ENCODE peak calls at places on chromosomes 5 and 9, in eight cellular contexts. F is stimulated activated CD4-positive, alpha-beta T cell treated with anti-CD3 and anti-CD28 coated beads, Interleukin-2, amount 100 ng/mL, for 4 hours; A is CD4-positive, alpha-beta T cell; W is cardiac fibroblast; C is AG20443; T is OCI-LY7; L is WTC11; N is activated T-helper 9 cell treated with anti-CD3 and anti-CD28 coated beads, Interleukin-2, amount 50 U/mL, for 16 hours. S is an unnamed sample.
A peak's percentile ranks its signal among the peaks of the same experiment; 100 is the strongest.

GRCh38 chr9:136333486-136333885 is 6.1 kb downstream of the GPSM1 start:
- DNase-seq in W (no peak), T (no peak), C (no peak), N (no peak), F (no peak), A (no peak), L (no peak), S (no peak)

GRCh38 chr9:99831857-99832557 is 10.3 kb downstream of the NR4A3 start:
- DNase-seq in F (no peak), L (no peak), W (no peak), A (no peak), C (no peak), T (no peak), N (no peak), S (no peak)

GRCh38 chr5:54663876-54664275 is 146.3 kb downstream of the SNX18 start:
- DNase-seq in L (no peak), T (no peak), W (peak; percentile 92), F (no peak), N (no peak), C (peak; percentile 76), A (no peak), S (peak; percentile 31)

GRCh38 chr9:36867672-36868471 is 166.2 kb downstream of the PAX5 start:
- DNase-seq in N (no peak), C (no peak), F (no peak), L (no peak), T (no peak), A (no peak), W (no peak), S (no peak)

GRCh38 chr9:22452415-22453010 is 5.9 kb downstream of the DMRTA1 start:
- DNase-seq in C (peak; percentile 12), A (peak; percentile 20), L (peak; percentile 39), N (peak; percentile 8), T (peak; percentile 53), F (peak; percentile 18), W (peak; percentile 48), S (peak; percentile 11)

GRCh38 chr5:65198777-65199120 is 283.0 kb downstream of the ADAMTS6 start:
- DNase-seq in A (no peak), W (peak; percentile 83), T (no peak), N (no peak), C (peak; percentile 80), L (no peak), F (no peak), S (peak; percentile 56)

GRCh38 chr5:111755264-111755941 is 1.6 kb downstream of the NREP start:
- DNase-seq in N (no peak), W (no peak), C (no peak), T (no peak), L (no peak), A (no peak), F (no peak), S (no peak)

GRCh38 chr9:3912817-3913216 is 387.0 kb upstream of the RFX3 start:
- DNase-seq in N (no peak), L (no peak), W (peak; percentile 32), A (no peak), F (no peak), C (peak; percentile 31), T (no peak), S (no peak)

GRCh38 chr5:72280655-72281069 is 39.4 kb downstream of the MRPS27 start:
- DNase-seq in W (peak; percentile 70), C (peak; percentile 62), F (no peak), A (no peak), L (no peak), N (no peak), T (no peak), S (peak; percentile 41)

GRCh38 chr5:178467261-178468195 is 122.7 kb downstream of the COL23A1 start:
- DNase-seq in W (peak; percentile 23), F (no peak), T (no peak), C (peak; percentile 65), A (no peak), L (no peak), N (no peak), S (peak; percentile 65)

GRCh38 chr9:98755006-98755618 is 41.2 kb downstream of the ANKS6 start:
- DNase-seq in T (no peak), N (no peak), A (no peak), C (no peak), F (no peak), W (no peak), L (no peak), S (no peak)

GRCh38 chr5:61028382-61028781 is 83.4 kb downstream of the NDUFAF2 start:
- DNase-seq in L (no peak), A (no peak), T (no peak), N (no peak), F (no peak), C (no peak), W (no peak), S (no peak)

GRCh38 chr5:111252799-111253564 is 28.8 kb downstream of the CAMK4 start:
- DNase-seq in N (no peak), F (no peak), C (no peak), L (no peak), W (no peak), T (peak; percentile 44), A (no peak), S (no peak)

GRCh38 chr5:38715671-38716070 is 130.1 kb upstream of the OSMR start:
- DNase-seq in F (no peak), W (no peak), T (no peak), L (no peak), C (no peak), A (no peak), N (no peak), S (no peak)

GRCh38 chr5:139133237-139133636 is 64.9 kb downstream of the SIL1 start:
- DNase-seq in F (no peak), L (no peak), C (no peak), T (no peak), A (no peak), W (no peak), N (no peak), S (no peak)

GRCh38 chr9:131677445-131678180 is 62.3 kb downstream of the RAPGEF1 start:
- DNase-seq in C (peak; percentile 67), F (no peak), N (no peak), T (peak; percentile 92), A (no peak), W (peak; percentile 71), L (no peak), S (peak; percentile 79)

GRCh38 chr9:133154097-133154989 is 9.4 kb downstream of the GBGT1 start:
- DNase-seq in A (no peak), F (no peak), N (no peak), C (no peak), L (no peak), W (no peak), T (no peak), S (no peak)

GRCh38 chr9:613771-614347 is 227.6 kb upstream of the DMRT1 start:
- DNase-seq in C (peak; percentile 91), A (no peak), W (peak; percentile 94), F (no peak), T (peak; percentile 77), L (peak; percentile 70), N (no peak), S (peak; percentile 71)

GRCh38 chr9:4690144-4690543 is 10.8 kb downstream of the CDC37L1 start:
- DNase-seq in N (no peak), C (no peak), A (no peak), W (no peak), T (no peak), F (no peak), L (no peak), S (no peak)

GRCh38 chr9:126055386-126055785 is 271.2 kb upstream of the MVB12B start:
- DNase-seq in W (peak; percentile 22), F (no peak), C (no peak), T (no peak), A (no peak), N (no peak), L (no peak), S (no peak)

S was measured in hepatic stellate cell.